ENCODE peak calls at places on chromosome 1, in seven cellular contexts. Z is stimulated activated CD4-positive, alpha-beta T cell treated with anti-CD3 and anti-CD28 coated beads, Interleukin-1b, Interleukin-23, amount 100 ng/mL, for 1 hour; R is germinal center; S is activated CD8-positive, alpha-beta memory T cell treated with anti-CD3 and anti-CD28 coated beads for 24 hours; V is pons; C is Peyer's patch; W is glutamatergic neuron. G is an unnamed sample.

GRCh38 chr1:93661829-93662474 is 19.7 kb downstream of the BCAR3 start:
- DNase-seq in Z (no peak), R (no peak), S (no peak), V (no peak), C (no peak), W (no peak), G (no peak)

GRCh38 chr1:175040324-175040910 is 17.2 kb upstream of the MRPS14 start:
- DNase-seq in Z (no peak), R (no peak), S (no peak), V (no peak), C (no peak), W (no peak), G (no peak)

GRCh38 chr1:153608742-153609584 is 4.0 kb downstream of the S100A16 start:
- DNase-seq in Z (no peak), R (no peak), S (no peak), V (peak), C (no peak), W (peak), G (no peak)

GRCh38 chr1:19942657-19943056 is 19.2 kb upstream of the PLA2G2E start:
- DNase-seq in Z (no peak), R (no peak), S (no peak), V (no peak), C (no peak), W (no peak), G (no peak)

GRCh38 chr1:226310637-226311195 is 1.8 kb upstream of the LIN9 start:
- DNase-seq in Z (no peak), R (no peak), S (no peak), V (no peak), C (no peak), W (no peak), G (no peak)

GRCh38 chr1:30512922-30513265 is 210.5 kb downstream of the MATN1 start:
- DNase-seq in Z (no peak), R (no peak), S (peak), V (no peak), C (no peak), W (no peak), G (no peak)

GRCh38 chr1:206684478-206685255 is at the start of gene MAPKAPK2:
- DNase-seq in Z (peak), R (peak), S (peak), V (peak), C (peak), W (peak), G (peak)

GRCh38 chr1:209835782-209836298 is 8.1 kb downstream of the UTP25 start:
- DNase-seq in Z (no peak), R (no peak), S (no peak), V (no peak), C (no peak), W (no peak), G (no peak)

GRCh38 chr1:94463765-94464330 is 45.7 kb downstream of the ABCD3 start:
- DNase-seq in Z (no peak), R (peak), S (no peak), V (peak), C (no peak), W (no peak), G (peak)

GRCh38 chr1:46218443-46218842 is 15.3 kb downstream of the LURAP1 start:
- DNase-seq in Z (no peak), R (no peak), S (no peak), V (no peak), C (no peak), W (no peak), G (no peak)

GRCh38 chr1:159911668-159912067 is 11.7 kb upstream of the CFAP45 start:
- DNase-seq in Z (no peak), R (no peak), S (no peak), V (no peak), C (peak), W (no peak), G (no peak)

GRCh38 chr1:61839702-61840101 is 97.4 kb downstream of the PATJ start:
- DNase-seq in Z (no peak), R (no peak), S (no peak), V (no peak), C (no peak), W (no peak), G (no peak)

GRCh38 chr1:159341736-159342135 is 39.6 kb downstream of the FCER1A start:
- DNase-seq in Z (no peak), R (no peak), S (no peak), V (no peak), C (no peak), W (no peak), G (no peak)

GRCh38 chr1:169572184-169572583 is 14.1 kb downstream of the F5 start:
- DNase-seq in Z (no peak), R (no peak), S (no peak), V (no peak), C (no peak), W (no peak), G (no peak)

GRCh38 chr1:208652300-208653160 is 408.3 kb upstream of the PLXNA2 start:
- DNase-seq in Z (peak), R (peak), S (peak), V (peak), C (no peak), W (peak), G (peak)

GRCh38 chr1:221766210-221766609 is 24.3 kb upstream of the DUSP10 start:
- DNase-seq in Z (no peak), R (no peak), S (no peak), V (no peak), C (no peak), W (no peak), G (no peak)

GRCh38 chr1:11151854-11152612 is 37.1 kb upstream of the ANGPTL7 start:
- DNase-seq in Z (no peak), R (no peak), S (no peak), V (no peak), C (no peak), W (no peak), G (no peak)

GRCh38 chr1:181250038-181250437 is 161.5 kb downstream of the IER5 start:
- DNase-seq in Z (no peak), R (no peak), S (no peak), V (no peak), C (no peak), W (no peak), G (no peak)

GRCh38 chr1:96370752-96371151 is 350.8 kb upstream of the PTBP2 start:
- DNase-seq in Z (no peak), R (no peak), S (no peak), V (no peak), C (no peak), W (no peak), G (no peak)

GRCh38 chr1:147541672-147542548 is 609 bp downstream of the BCL9 start:
- DNase-seq in Z (no peak), R (no peak), S (peak), V (no peak), C (no peak), W (peak), G (no peak)

GRCh38 chr1:67833595-67833926 is 294 bp upstream of the GNG12 start:
- DNase-seq in Z (no peak), R (no peak), S (peak), V (no peak), C (no peak), W (no peak), G (no peak)

GRCh38 chr1:53511323-53511932 is 52.2 kb downstream of the DMRTB1 start:
- DNase-seq in Z (no peak), R (no peak), S (no peak), V (no peak), C (no peak), W (no peak), G (no peak)

GRCh38 chr1:3014443-3015268 is 6.6 kb upstream of the ACTRT2 start:
- DNase-seq in Z (no peak), R (no peak), S (no peak), V (no peak), C (no peak), W (no peak), G (peak)